ENCODE peak calls at places on chromosomes 5 and 9, in seven cellular contexts. T, Z, I, K, G, A and X are unnamed samples.

GRCh38 chr9:98971168-98971914 is 27.6 kb downstream of the COL15A1 start:
- DNase-seq in K (no peak), A (no peak), I (no peak), Z (no peak), T (no peak), G (peak; percentile 16), X (no peak)

GRCh38 chr9:110850401-110851135 is 182.0 kb downstream of the MUSK start:
- DNase-seq in T (no peak), K (no peak), Z (no peak), I (no peak), G (no peak), A (no peak), X (no peak)

GRCh38 chr5:90878549-90879196 is 320.1 kb downstream of the ADGRV1 start:
- DNase-seq in A (no peak), I (no peak), K (no peak), Z (no peak), G (no peak), T (no peak), X (no peak)

GRCh38 chr5:154356256-154356655 is 89.5 kb upstream of the SAP30L start:
- DNase-seq in A (no peak), G (no peak), K (no peak), I (no peak), T (no peak), Z (no peak), X (no peak)

GRCh38 chr5:96565843-96566242 is 96.3 kb upstream of the CAST start:
- DNase-seq in A (no peak), Z (no peak), T (no peak), K (no peak), I (no peak), G (peak; percentile 69), X (no peak)

GRCh38 chr9:93598647-93599241 is 22.4 kb downstream of the PHF2 start:
- DNase-seq in Z (no peak), T (no peak), K (no peak), A (no peak), I (no peak), G (no peak), X (no peak)

GRCh38 chr9:122307036-122307435 is 42.4 kb downstream of the MRRF start:
- DNase-seq in G (no peak), K (no peak), I (no peak), T (no peak), Z (no peak), A (no peak), X (no peak)

GRCh38 chr9:92947268-92948031 is at the start of gene FGD3:
- DNase-seq in G (no peak), Z (no peak), I (no peak), T (peak; percentile 53), A (no peak), K (peak; percentile 71), X (peak; percentile 4)

GRCh38 chr5:142057697-142058056 is 44.9 kb upstream of the GNPDA1 start:
- DNase-seq in A (no peak), I (no peak), K (no peak), Z (no peak), G (no peak), T (no peak), X (no peak)

GRCh38 chr5:59724482-59725392 is 168.8 kb downstream of the PDE4D start:
- DNase-seq in K (peak; percentile 10), T (no peak), G (no peak), Z (no peak), I (no peak), A (no peak), X (peak; percentile 4)

GRCh38 chr5:40082313-40082712 is 597.4 kb upstream of the PTGER4 start:
- DNase-seq in G (no peak), T (no peak), K (no peak), A (no peak), I (no peak), Z (no peak), X (no peak)

GRCh38 chr5:93422652-93423332 is 158.2 kb downstream of the NR2F1-AS1 start:
- DNase-seq in A (no peak), G (no peak), I (no peak), K (no peak), T (no peak), Z (no peak), X (no peak)

GRCh38 chr5:96338624-96339023 is 94.4 kb downstream of the PCSK1 start:
- DNase-seq in G (peak; percentile 47), A (peak; percentile 59), Z (no peak), K (no peak), I (no peak), T (no peak), X (no peak)

GRCh38 chr9:81689343-81690175 is at the start of gene TLE1:
- DNase-seq in I (peak; percentile 57), Z (peak; percentile 15), K (peak; percentile 97), A (peak; percentile 99), T (peak; percentile 99), G (peak; percentile 98), X (peak; percentile 90)